ENCODE peak calls at places on chromosomes 11 and 22, in six cellular contexts. G is PC-9, S is GM23338, Z is PC-3, B is MM.1S, E is GM23248. W is an unnamed sample. For H3F3A and H4K20me1, the result is how much of the 10 kb centered on the place peaks cover.

GRCh38 chr11:105081412-105082150 is 36.4 kb upstream of the CARD16 start:
- DNase-seq in G (no peak), S (peak), Z (no peak), B (no peak), E (no peak), W (peak)

GRCh38 chr11:133163463-133164419 is 368.6 kb downstream of the OPCML start:
- DNase-seq in G (peak), S (peak), Z (peak), B (peak), E (peak), W (peak)

GRCh38 chr22:26592368-26593015 is 2.6 kb upstream of the TPST2 start:
- DNase-seq in G (no peak), S (no peak), Z (no peak), B (peak), E (no peak), W (no peak)

GRCh38 chr11:31417357-31417756 is 47.7 kb downstream of the DNAJC24 start:
- DNase-seq in G (no peak), S (peak), Z (no peak), B (no peak), E (no peak), W (peak)

GRCh38 chr22:43826142-43827093 is 14.3 kb upstream of the EFCAB6 start:
- DNase-seq in G (no peak), S (no peak), Z (peak), B (peak), E (peak), W (no peak)

GRCh38 chr22:41074941-41075710 is 17.3 kb upstream of the EP300 start:
- DNase-seq in G (no peak), S (no peak), Z (no peak), B (no peak), E (no peak), W (no peak)

GRCh38 chr22:44729391-44730012 is 22.9 kb upstream of the ARHGAP8 start:
- DNase-seq in G (peak), S (no peak), Z (no peak), B (no peak), E (peak), W (no peak)

GRCh38 chr22:38923463-38924196 is 33.8 kb upstream of the APOBEC3A start:
- DNase-seq in G (peak), S (peak), Z (peak), B (no peak), E (peak), W (peak)

GRCh38 chr11:121802542-121802941 is 313.5 kb downstream of the BLID start:
- DNase-seq in G (peak), S (peak), Z (no peak), B (no peak), E (no peak), W (peak)

GRCh38 chr11:77198440-77198849 is 70.4 kb downstream of the MYO7A start:
- DNase-seq in G (no peak), S (peak), Z (peak), B (no peak), E (no peak), W (peak)

GRCh38 chr11:70641366-70641765 is 243.0 kb downstream of the CTTN start:
- DNase-seq in G (no peak), S (no peak), Z (no peak), B (no peak), E (no peak), W (peak)

GRCh38 chr11:11363674-11364073 is 10.6 kb upstream of the CSNK2A3 start:
- DNase-seq in G (no peak), S (peak), Z (no peak), B (no peak), E (no peak), W (no peak)

GRCh38 chr11:108825381-108825780 is 160.5 kb downstream of the DDX10 start:
- DNase-seq in G (no peak), S (no peak), Z (peak), B (no peak), E (no peak), W (no peak)

GRCh38 chr11:110897035-110897434 is 184.8 kb upstream of the ARHGAP20 start:
- DNase-seq in G (no peak), S (no peak), Z (no peak), B (no peak), E (peak), W (no peak)

GRCh38 chr11:57978686-57979531 is 44.8 kb upstream of the OR9Q1 start:
- DNase-seq in G (no peak), S (no peak), Z (no peak), B (no peak), E (peak), W (no peak)

GRCh38 chr22:47354668-47355387 is 592.4 kb downstream of the TBC1D22A start:
- DNase-seq in G (no peak), S (no peak), Z (no peak), B (no peak), E (no peak), W (no peak)

GRCh38 chr11:67020949-67021348 is 2.0 kb upstream of the SYT12 start:
- DNase-seq in G (no peak), S (no peak), Z (no peak), B (no peak), E (no peak), W (no peak)

GRCh38 chr11:2377511-2378443 is 667 bp downstream of the CD81 start:
- DNase-seq in G (no peak), S (peak), Z (peak), B (no peak), E (peak), W (peak)

GRCh38 chr11:133726576-133726975 is 118.7 kb downstream of the SPATA19 start:
- DNase-seq in G (no peak), S (no peak), Z (no peak), B (no peak), E (no peak), W (no peak)

GRCh38 chr11:122180435-122180834 is 64.4 kb upstream of the BLID start:
- DNase-seq in G (peak), S (no peak), Z (peak), B (no peak), E (peak), W (no peak)

GRCh38 chr11:9982796-9983579 is 311.0 kb downstream of the SBF2 start:
- DNase-seq in G (no peak), S (peak), Z (peak), B (no peak), E (no peak), W (peak)

GRCh38 chr11:119025978-119026766 is 4.5 kb downstream of the SLC37A4 start:
- DNase-seq in G (no peak), S (no peak), Z (no peak), B (no peak), E (no peak), W (no peak)

GRCh38 chr11:86041975-86042378 is 26.9 kb downstream of the PICALM start:
- DNase-seq in G (peak), S (peak), Z (peak), B (peak), E (peak), W (peak)

GRCh38 chr11:85748455-85748891 is 62.5 kb downstream of the SYTL2 start:
- DNase-seq in G (no peak), S (peak), Z (peak), B (no peak), E (peak), W (no peak)

GRCh38 chr11:10197091-10197490 is 96.9 kb downstream of the SBF2 start:
- DNase-seq in G (no peak), S (no peak), Z (peak), B (no peak), E (peak), W (no peak)

GRCh38 chr22:47035443-47035881 is 273.0 kb downstream of the TBC1D22A start:
- DNase-seq in G (no peak), S (no peak), Z (no peak), B (no peak), E (peak), W (no peak)

GRCh38 chr11:91104237-91104636 is 881.4 kb upstream of the CHORDC1 start:
- DNase-seq in G (peak), S (no peak), Z (peak), B (no peak), E (peak), W (no peak)

GRCh38 chr11:9568854-9569587 is 4.4 kb upstream of the WEE1 start:
- DNase-seq in G (peak), S (peak), Z (peak), B (peak), E (peak), W (peak)

GRCh38 chr11:95647805-95648379 is 141.7 kb downstream of the FAM76B start:
- DNase-seq in G (no peak), S (no peak), Z (no peak), B (no peak), E (no peak), W (no peak)

GRCh38 chr11:114264381-114264780 is 31.8 kb upstream of the NNMT start:
- DNase-seq in G (no peak), S (no peak), Z (no peak), B (no peak), E (no peak), W (no peak)

GRCh38 chr11:115503083-115503885 is 931 bp downstream of the CADM1 start:
- DNase-seq in G (no peak), S (peak), Z (peak), B (peak), E (peak), W (peak)

GRCh38 chr11:830295-831131 is 2.2 kb upstream of the CD151 start:
- DNase-seq in G (no peak), S (peak), Z (no peak), B (peak), E (peak), W (peak)
- TF ChIP-seq EZH2 in G (no peak), S (no peak), Z (no peak), B (no peak), E (no peak), W (no peak)

DNA sequence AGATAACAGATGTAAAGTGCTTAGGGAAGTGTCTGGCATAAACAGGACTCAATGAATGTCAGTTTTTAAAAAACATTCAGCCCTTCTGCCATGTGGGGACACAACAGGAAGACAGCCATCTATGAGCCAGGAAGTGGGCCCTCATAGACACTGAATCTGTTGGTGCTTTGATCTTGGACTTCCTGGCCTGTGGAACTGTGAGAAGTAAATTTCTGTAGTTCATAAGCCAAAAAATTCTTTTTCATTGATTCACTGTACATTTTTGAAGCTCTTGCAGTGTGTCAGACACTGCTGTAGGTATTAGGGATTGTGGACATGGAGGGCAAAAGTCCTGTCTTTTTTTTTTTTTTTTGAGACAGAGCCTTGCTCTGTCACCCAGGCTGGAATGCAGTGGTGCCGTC is 188.6 kb downstream of the HIPK3 start:
- DNase-seq in G (peak), S (no peak), Z (peak), B (no peak), E (peak), W (no peak)
- H3F3A ChIP-seq in G (under half), S (under half), Z (under half), B (under half), E (under half), W (under half)

DNA sequence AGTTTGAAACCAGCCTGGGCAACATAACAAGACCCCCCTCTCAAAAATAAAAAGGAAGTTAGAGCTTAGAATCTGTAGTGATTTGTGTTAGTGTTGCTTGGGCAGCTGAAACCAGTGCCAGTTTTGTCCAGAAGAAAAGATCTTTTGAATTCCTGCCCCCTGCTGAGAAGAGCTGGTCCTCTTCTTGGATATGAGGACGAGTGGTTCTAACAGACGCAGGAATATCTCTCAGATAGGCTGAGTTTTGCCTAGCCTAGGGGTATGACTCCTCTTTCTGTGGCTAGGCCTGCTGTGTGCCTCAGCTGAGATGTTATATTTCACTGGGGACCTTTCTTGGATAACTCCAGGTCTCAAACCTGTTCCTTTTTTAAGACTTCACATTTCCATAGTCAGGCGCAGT is 102.8 kb downstream of the STIM1 start:
- DNase-seq in G (no peak), S (no peak), Z (no peak), B (no peak), E (no peak), W (peak)
- H4K20me1 ChIP-seq in G (under half), S (under half), Z (under half), B (under half), E (under half), W (under half)

GRCh38 chr11:841981-842369 is 354 bp downstream of the POLR2L start:
- DNase-seq in G (no peak), S (no peak), Z (no peak), B (no peak), E (no peak), W (no peak)

GRCh38 chr11:842370-843002 is at the start of the genes POLR2L and TSPAN4:
- DNase-seq in G (peak), S (peak), Z (peak), B (peak), E (peak), W (peak)

GRCh38 chr11:844693-845644 is 2.3 kb downstream of the TSPAN4 start:
- DNase-seq in G (no peak), S (peak), Z (peak), B (no peak), E (peak), W (peak)

GRCh38 chr11:843818-844692 is 1.4 kb downstream of the TSPAN4 start:
- DNase-seq in G (peak), S (peak), Z (peak), B (no peak), E (peak), W (peak)

GRCh38 chr11:843086-843704 is 543 bp downstream of the TSPAN4 start:
- DNase-seq in G (no peak), S (no peak), Z (no peak), B (no peak), E (peak), W (no peak)
- TF ChIP-seq EZH2 in G (no peak), S (no peak), Z (no peak), B (no peak), E (no peak), W (no peak)

GRCh38 chr11:65419773-65420481 is 2.7 kb upstream of the NEAT1 start:
- DNase-seq in G (peak), S (peak), Z (peak), B (peak), E (peak), W (peak)
- H3F3A ChIP-seq in G (half or more), S (under half), Z (under half), B (half or more), E (half or more), W (under half)

GRCh38 chr11:63855975-63856374 is 17.1 kb downstream of the MARK2 start:
- DNase-seq in G (no peak), S (no peak), Z (no peak), B (no peak), E (no peak), W (no peak)
- H4K20me1 ChIP-seq in G (under half), S (half or more), Z (under half), B (under half), E (under half), W (under half)

GRCh38 chr11:19777342-19778102 is 64.9 kb downstream of the NAV2 start:
- DNase-seq in G (peak), S (peak), Z (peak), B (no peak), E (peak), W (peak)
- TF ChIP-seq EZH2 in G (no peak), S (no peak), Z (no peak), B (no peak), E (no peak), W (no peak)

DNA sequence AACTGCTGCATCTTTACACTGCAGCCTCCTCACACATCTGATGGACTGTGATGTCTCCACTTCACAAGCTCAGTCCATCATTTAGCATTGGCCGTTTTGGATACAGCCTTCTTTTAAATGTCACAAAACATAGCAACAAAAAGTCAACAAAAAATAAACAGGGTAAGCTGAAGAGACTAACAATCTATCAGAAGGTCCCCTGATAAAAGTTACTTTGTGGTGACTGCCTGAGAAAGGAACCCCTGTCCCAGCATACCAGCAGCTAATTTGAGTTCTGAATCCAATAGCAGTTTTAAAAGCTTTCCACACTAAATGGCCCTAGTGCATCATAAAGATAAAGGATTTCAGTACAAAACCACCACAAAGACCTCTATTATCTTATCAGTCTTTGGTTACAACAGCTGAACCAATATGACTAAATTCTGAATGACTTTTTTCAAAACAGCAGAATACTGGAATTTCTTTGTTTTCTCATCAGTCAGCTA is 162.4 kb downstream of the SOX6 start:
- DNase-seq in G (no peak), S (no peak), Z (no peak), B (no peak), E (no peak), W (no peak)
- H3F3A ChIP-seq in G (under half), S (under half), Z (under half), B (under half), E (under half), W (under half)

GRCh38 chr22:45783021-45783420 is 111.4 kb downstream of the ATXN10 start:
- DNase-seq in G (no peak), S (no peak), Z (no peak), B (no peak), E (no peak), W (no peak)
- H4K20me1 ChIP-seq in G (under half), S (under half), Z (under half), B (under half), E (under half), W (under half)

DNA sequence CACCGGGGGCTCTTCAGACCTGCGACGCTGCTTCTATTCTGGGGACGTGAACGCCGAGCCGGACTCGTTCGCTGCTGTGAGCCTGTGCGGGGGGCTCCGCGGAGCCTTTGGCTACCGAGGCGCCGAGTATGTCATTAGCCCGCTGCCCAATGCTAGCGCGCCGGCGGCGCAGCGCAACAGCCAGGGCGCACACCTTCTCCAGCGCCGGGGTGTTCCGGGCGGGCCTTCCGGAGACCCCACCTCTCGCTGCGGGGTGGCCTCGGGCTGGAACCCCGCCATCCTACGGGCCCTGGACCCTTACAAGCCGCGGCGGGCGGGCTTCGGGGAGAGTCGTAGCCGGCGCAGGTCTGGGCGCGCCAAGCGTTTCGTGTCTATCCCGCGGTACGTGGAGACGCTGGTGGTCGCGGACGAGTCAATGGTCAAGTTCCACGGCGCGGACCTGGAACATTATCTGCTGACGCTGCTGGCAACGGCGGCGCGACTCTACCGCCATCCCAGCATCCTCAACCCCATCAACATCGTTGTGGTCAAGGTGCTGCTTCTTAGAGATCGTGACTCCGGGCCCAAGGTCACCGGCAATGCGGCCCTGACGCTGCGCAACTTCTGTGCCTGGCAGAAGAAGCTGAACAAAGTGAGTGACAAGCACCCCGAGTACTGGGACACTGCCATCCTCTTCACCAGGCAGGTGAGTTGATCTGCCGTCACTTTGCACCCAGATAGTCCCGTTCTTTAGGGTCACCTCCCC is 973 bp downstream of the ADAMTS15 start:
- DNase-seq in G (no peak), S (peak), Z (no peak), B (no peak), E (peak), W (peak)
- TF ChIP-seq EZH2 in G (no peak), S (peak), Z (no peak), B (no peak), E (no peak), W (peak)